ENCODE peak calls at places on chromosomes 7 and 10, in nine cellular contexts. V is brain microvascular endothelial cell; O is CD8-positive, alpha-beta T cell; P is mucosa of descending colon; B is stimulated activated naive CD8-positive, alpha-beta T cell treated with anti-CD3 and anti-CD28 coated beads, Interleukin-15, Interleukin-2, amounts not matched to agents 100 U/mL and 50 U/mL, for 24 hours; G is MCF 10A; E is activated gamma-delta T cell treated with anti-CD3 and anti-CD28 coated beads, Interleukin-2, amount 50 U/mL, for 16 hours; R is activated CD4-positive, alpha-beta T cell treated with anti-CD3 and anti-CD28 coated beads for 24 hours; L is NT2/D1. X is an unnamed sample.

GRCh38 chr7:77727936-77728701 is 31.9 kb downstream of the RSBN1L start:
- DNase-seq in V (no peak), O (peak; percentile 9), P (no peak), B (no peak), G (peak; percentile 61), E (no peak), R (no peak), L (no peak), X (no peak)

GRCh38 chr7:75943864-75944263 is 28.9 kb downstream of the POR start:
- DNase-seq in V (no peak), O (no peak), P (no peak), B (no peak), G (peak; percentile 85), E (no peak), R (no peak), L (no peak), X (no peak)

GRCh38 chr10:133185421-133185820 is 25.4 kb downstream of the KNDC1 start:
- DNase-seq in V (no peak), O (no peak), P (no peak), B (no peak), G (no peak), E (no peak), R (no peak), L (no peak), X (no peak)

GRCh38 chr7:157663061-157663863 is 326.5 kb downstream of the DNAJB6 start:
- DNase-seq in V (peak; percentile 18), O (no peak), P (no peak), B (no peak), G (no peak), E (no peak), R (no peak), L (no peak), X (no peak)

GRCh38 chr7:82445226-82445625 is 1.6 kb upstream of the CACNA2D1 start:
- DNase-seq in V (no peak), O (no peak), P (no peak), B (no peak), G (no peak), E (no peak), R (no peak), L (no peak), X (no peak)

GRCh38 chr10:114389429-114389828 is 14.9 kb downstream of the AFAP1L2 start:
- DNase-seq in V (peak; percentile 67), O (no peak), P (no peak), B (no peak), G (peak; percentile 79), E (no peak), R (no peak), L (no peak), X (no peak)

GRCh38 chr10:77212632-77213031 is 425.0 kb downstream of the KCNMA1 start:
- DNase-seq in V (no peak), O (no peak), P (no peak), B (no peak), G (no peak), E (no peak), R (no peak), L (no peak), X (no peak)

GRCh38 chr10:101646369-101646768 is 48.6 kb downstream of the FBXW4 start:
- DNase-seq in V (no peak), O (no peak), P (no peak), B (no peak), G (no peak), E (no peak), R (no peak), L (no peak), X (no peak)

GRCh38 chr7:1651031-1651446 is 19.0 kb upstream of the ELFN1 start:
- DNase-seq in V (no peak), O (no peak), P (no peak), B (no peak), G (no peak), E (no peak), R (no peak), L (no peak), X (no peak)

GRCh38 chr10:50271564-50272250 is 20.4 kb upstream of the ASAH2 start:
- DNase-seq in V (no peak), O (no peak), P (no peak), B (no peak), G (no peak), E (no peak), R (no peak), L (no peak), X (no peak)

GRCh38 chr7:108124820-108125219 is 5.3 kb downstream of the LAMB4 start:
- DNase-seq in V (no peak), O (no peak), P (no peak), B (no peak), G (peak; percentile 3), E (no peak), R (no peak), L (no peak), X (no peak)

X was measured in activated T-cell treated with anti-CD3 and anti-CD28 coated beads, Interleukin-2, amount 50 U/mL, for 24 hours.